ENCODE peak calls at places on chromosomes 12 and 14, in six cellular contexts. W, V, E, T, J and R are unnamed samples.

GRCh38 chr12:32163596-32163995 is 56.9 kb downstream of the BICD1 start:
- DNase-seq in E (no peak), T (no peak), J (no peak), V (no peak), W (no peak), R (no peak)

GRCh38 chr12:27257104-27257848 is 13.2 kb downstream of the STK38L start:
- DNase-seq in W (no peak), V (no peak), E (no peak), J (no peak), T (no peak), R (no peak)

GRCh38 chr14:20986811-20987210 is 3.0 kb upstream of the METTL17 start:
- DNase-seq in T (no peak), J (no peak), W (no peak), E (no peak), V (no peak), R (peak; percentile 94)

GRCh38 chr12:60162988-60163720 is 567.3 kb downstream of the SLC16A7 start:
- DNase-seq in J (no peak), T (no peak), V (no peak), W (no peak), E (no peak), R (peak; percentile 28)

GRCh38 chr14:22671622-22672021 is 27.5 kb upstream of the OR6J1 start:
- DNase-seq in V (no peak), W (no peak), J (no peak), E (no peak), T (no peak), R (peak; percentile 76)

GRCh38 chr12:54039417-54040147 is 6.7 kb downstream of the HOXC5 start:
- DNase-seq in W (no peak), E (no peak), V (no peak), T (no peak), J (no peak), R (no peak)

GRCh38 chr14:28461379-28461778 is 305.2 kb upstream of the FOXG1 start:
- DNase-seq in V (no peak), W (no peak), E (no peak), T (no peak), J (no peak), R (no peak)

GRCh38 chr12:25883026-25883928 is 75.2 kb upstream of the RASSF8 start:
- DNase-seq in T (no peak), W (no peak), V (no peak), J (no peak), E (no peak), R (no peak)

GRCh38 chr12:124500232-124501079 is 67.0 kb downstream of the NCOR2 start:
- DNase-seq in V (no peak), T (no peak), W (no peak), J (no peak), E (no peak), R (peak; percentile 76)

GRCh38 chr12:3204143-3204542 is 127.0 kb downstream of the TSPAN9 start:
- DNase-seq in E (no peak), T (no peak), J (no peak), V (no peak), W (no peak), R (no peak)